ENCODE peak calls at places on chromosomes 12 and 14, in ten cellular contexts. Y is adipocyte, R is HCT116, I is MM.1S, P is HepG2, W is SK-N-MC, D is astrocyte, S is H9, T is fibroblast of lung, E is neuronal stem cell. Z is an unnamed sample.

GRCh38 chr12:124322271-124322998 is 27.5 kb downstream of the RFLNA start:
- DNase-seq in Y (no peak), R (no peak), I (no peak), P (no peak), W (no peak), D (no peak), S (no peak), T (peak), E (no peak), Z (no peak)

GRCh38 chr14:54193871-54194270 is 202.9 kb upstream of the CDKN3 start:
- DNase-seq in Y (no peak), R (no peak), I (no peak), P (no peak), W (no peak), D (no peak), S (no peak), T (peak), E (no peak), Z (peak)

GRCh38 chr12:95217377-95218163 is at the start of the genes FGD6 and VEZT:
- DNase-seq in Y (peak), R (peak), I (peak), P (peak), W (peak), D (peak), S (peak), T (peak), E (peak), Z (peak)

GRCh38 chr14:101854366-101854765 is 92.9 kb downstream of the PPP2R5C start:
- DNase-seq in Y (no peak), R (no peak), I (no peak), P (no peak), W (no peak), D (no peak), S (no peak), T (no peak), E (no peak), Z (no peak)

GRCh38 chr14:22391908-22392307 is 197.1 kb downstream of the DAD1 start:
- DNase-seq in Y (peak), R (peak), I (peak), P (peak), W (no peak), D (peak), S (peak), T (peak), E (peak), Z (peak)

GRCh38 chr12:10722502-10722904 is 620 bp downstream of the YBX3 start:
- DNase-seq in Y (peak), R (no peak), I (peak), P (peak), W (no peak), D (peak), S (no peak), T (peak), E (peak), Z (no peak)

GRCh38 chr14:63956326-63956725 is 103.5 kb downstream of the SYNE2 start:
- DNase-seq in Y (no peak), R (no peak), I (no peak), P (no peak), W (no peak), D (peak), S (no peak), T (peak), E (no peak), Z (no peak)

GRCh38 chr12:2376855-2377657 is 324.3 kb downstream of the CACNA1C start:
- DNase-seq in Y (no peak), R (no peak), I (no peak), P (no peak), W (no peak), D (no peak), S (peak), T (no peak), E (peak), Z (no peak)

GRCh38 chr12:41924111-41924510 is 220.6 kb downstream of the GXYLT1 start:
- DNase-seq in Y (no peak), R (no peak), I (no peak), P (no peak), W (no peak), D (no peak), S (no peak), T (peak), E (no peak), Z (no peak)

GRCh38 chr12:69977991-69978390 is 153.0 kb downstream of the MYRFL start:
- DNase-seq in Y (peak), R (no peak), I (no peak), P (no peak), W (peak), D (no peak), S (no peak), T (no peak), E (no peak), Z (no peak)

GRCh38 chr14:65866906-65867305 is 454.4 kb downstream of the FUT8 start:
- DNase-seq in Y (no peak), R (no peak), I (no peak), P (no peak), W (no peak), D (no peak), S (no peak), T (no peak), E (no peak), Z (no peak)

GRCh38 chr14:43356984-43357545 is 1150.0 kb downstream of the FSCB start:
- DNase-seq in Y (no peak), R (no peak), I (no peak), P (no peak), W (no peak), D (no peak), S (no peak), T (no peak), E (no peak), Z (no peak)

GRCh38 chr14:72948481-72949138 is 22.3 kb downstream of the DCAF4 start:
- DNase-seq in Y (peak), R (peak), I (peak), P (peak), W (peak), D (peak), S (peak), T (peak), E (peak), Z (peak)

GRCh38 chr14:61925043-61925442 is 162.8 kb downstream of the SNAPC1 start:
- DNase-seq in Y (peak), R (peak), I (no peak), P (peak), W (no peak), D (peak), S (peak), T (peak), E (no peak), Z (peak)

GRCh38 chr14:37985826-37986470 is 221.8 kb upstream of the SSTR1 start:
- DNase-seq in Y (peak), R (peak), I (peak), P (peak), W (peak), D (peak), S (peak), T (peak), E (peak), Z (peak)

GRCh38 chr12:3752741-3753486 is at the start of gene CRACR2A:
- DNase-seq in Y (peak), R (peak), I (peak), P (no peak), W (no peak), D (peak), S (peak), T (peak), E (peak), Z (peak)

GRCh38 chr12:80632835-80633234 is 74.6 kb upstream of the MYF6 start:
- DNase-seq in Y (peak), R (no peak), I (no peak), P (peak), W (no peak), D (no peak), S (peak), T (no peak), E (peak), Z (no peak)

GRCh38 chr14:89012272-89013097 is 188.0 kb downstream of the TTC8 start:
- DNase-seq in Y (no peak), R (no peak), I (no peak), P (peak), W (no peak), D (no peak), S (no peak), T (no peak), E (no peak), Z (no peak)

GRCh38 chr14:69485261-69485660 is 733 bp downstream of the PLEKHD1 start:
- DNase-seq in Y (no peak), R (no peak), I (no peak), P (no peak), W (no peak), D (no peak), S (no peak), T (no peak), E (no peak), Z (no peak)

GRCh38 chr12:69936214-69936731 is 111.2 kb downstream of the MYRFL start:
- DNase-seq in Y (no peak), R (no peak), I (no peak), P (no peak), W (no peak), D (no peak), S (peak), T (no peak), E (no peak), Z (no peak)

GRCh38 chr12:114691196-114691595 is 7.2 kb upstream of the TBX3 start:
- DNase-seq in Y (no peak), R (no peak), I (no peak), P (no peak), W (no peak), D (no peak), S (no peak), T (no peak), E (no peak), Z (no peak)

GRCh38 chr12:18267427-18267826 is 6.1 kb downstream of the PIK3C2G start:
- DNase-seq in Y (no peak), R (no peak), I (no peak), P (no peak), W (no peak), D (no peak), S (no peak), T (peak), E (no peak), Z (no peak)

GRCh38 chr14:104885973-104886689 is 21.1 kb downstream of the CEP170B start:
- DNase-seq in Y (no peak), R (no peak), I (no peak), P (no peak), W (no peak), D (no peak), S (no peak), T (no peak), E (no peak), Z (no peak)

GRCh38 chr12:31118347-31118830 is 44.7 kb downstream of the DDX11 start:
- DNase-seq in Y (no peak), R (no peak), I (no peak), P (no peak), W (no peak), D (no peak), S (peak), T (no peak), E (peak), Z (no peak)
- H3K9ac ChIP-seq in Y (no peak), R (peak), I (peak), P (no peak), W (peak), D (no peak), S (no peak), T (no peak), E (no peak), Z (no peak)

DNA sequence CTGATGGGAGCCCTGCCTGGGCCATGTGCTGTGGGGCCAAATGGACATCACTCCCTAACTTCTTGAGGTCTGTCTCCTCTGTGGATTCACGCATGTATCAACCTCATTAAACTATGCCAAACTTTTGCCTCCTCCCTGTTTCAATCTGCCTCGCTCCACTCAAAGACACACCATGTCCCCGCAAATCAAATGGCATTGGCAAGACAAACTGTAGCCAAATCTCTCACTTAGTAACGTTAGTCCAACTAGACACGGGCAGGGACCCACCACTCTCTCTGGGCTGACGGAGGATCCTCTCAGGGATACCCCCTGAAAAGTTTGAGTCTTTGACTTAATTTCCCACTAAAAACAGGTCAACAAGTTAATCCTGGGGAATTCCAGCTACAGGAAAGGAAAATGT is 8.0 kb downstream of the ZBTB39 start:
- DNase-seq in Y (no peak), R (no peak), I (no peak), P (no peak), W (no peak), D (no peak), S (no peak), T (no peak), E (no peak), Z (no peak)
- H3K9ac ChIP-seq in Y (no peak), R (no peak), I (no peak), P (no peak), W (no peak), D (no peak), S (no peak), T (no peak), E (no peak), Z (no peak)

DNA sequence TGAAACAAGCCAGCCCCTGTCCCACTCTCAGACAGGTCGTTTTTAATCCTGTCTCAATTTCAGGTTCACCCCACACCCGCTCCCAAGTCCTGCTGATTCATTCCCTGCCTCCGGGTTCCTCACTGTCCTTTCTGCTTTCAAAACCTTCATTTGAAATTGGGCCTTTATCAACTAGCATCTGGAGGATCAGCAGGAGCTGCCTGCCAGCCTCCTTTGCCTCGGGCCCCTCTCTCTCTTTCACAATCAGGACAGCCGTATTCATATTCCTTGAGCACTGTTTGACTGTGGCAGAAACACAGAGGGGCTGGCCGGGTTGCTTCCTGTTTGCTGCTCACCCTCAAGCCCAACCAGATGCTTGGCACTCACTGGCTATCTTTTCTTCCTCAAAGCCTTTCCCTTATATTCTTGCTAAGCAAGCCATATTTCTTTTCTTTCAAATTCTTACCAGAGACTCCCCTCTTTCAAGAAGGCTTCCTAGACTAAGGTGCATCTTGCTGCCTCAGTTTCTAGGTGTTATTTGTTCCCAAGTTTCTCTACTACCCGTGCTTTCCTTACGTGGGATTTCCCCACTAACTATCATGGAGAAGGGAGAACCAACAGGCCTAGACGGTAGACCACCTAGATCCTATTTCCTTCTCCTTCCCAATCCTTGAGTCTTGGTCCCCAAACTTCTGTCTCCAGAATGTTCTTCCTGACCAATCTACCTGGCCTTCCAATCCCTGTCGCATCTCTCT is 3.0 kb downstream of the GALNT6 start:
- DNase-seq in Y (peak), R (no peak), I (no peak), P (no peak), W (peak), D (peak), S (no peak), T (peak), E (no peak), Z (peak)
- H3K9ac ChIP-seq in Y (no peak), R (no peak), I (no peak), P (no peak), W (no peak), D (no peak), S (no peak), T (no peak), E (no peak), Z (no peak)

DNA sequence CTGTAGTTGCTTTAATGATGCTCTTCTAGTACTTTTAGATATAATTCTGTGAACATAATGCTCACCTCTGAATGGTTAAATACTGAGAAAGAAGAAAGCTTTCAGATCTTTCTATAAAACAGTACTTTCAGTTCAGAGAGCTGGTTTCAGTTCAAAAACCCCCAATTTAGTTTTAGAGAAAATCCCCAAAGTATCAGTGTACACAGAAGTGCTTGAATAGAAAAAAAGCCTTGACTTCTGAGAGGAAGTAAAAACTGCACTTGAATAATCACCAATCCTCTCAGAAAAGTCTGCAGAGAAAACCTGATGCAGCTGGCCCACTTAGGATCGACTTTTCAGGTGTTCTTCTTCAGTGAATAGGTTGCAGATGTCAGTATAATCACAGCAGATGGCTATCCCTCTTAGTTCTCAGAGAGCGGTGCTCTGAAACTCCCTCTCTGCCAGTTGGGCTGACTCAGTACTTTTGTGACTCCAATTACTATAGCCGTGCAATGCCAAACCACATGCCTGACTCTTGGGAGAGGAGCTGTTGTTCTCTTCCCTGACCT is 616.3 kb downstream of the LRFN5 start:
- DNase-seq in Y (peak), R (no peak), I (peak), P (no peak), W (peak), D (peak), S (no peak), T (peak), E (no peak), Z (no peak)
- H3K9ac ChIP-seq in Y (peak), R (no peak), I (peak), P (no peak), W (peak), D (no peak), S (no peak), T (no peak), E (no peak), Z (no peak)

DNA sequence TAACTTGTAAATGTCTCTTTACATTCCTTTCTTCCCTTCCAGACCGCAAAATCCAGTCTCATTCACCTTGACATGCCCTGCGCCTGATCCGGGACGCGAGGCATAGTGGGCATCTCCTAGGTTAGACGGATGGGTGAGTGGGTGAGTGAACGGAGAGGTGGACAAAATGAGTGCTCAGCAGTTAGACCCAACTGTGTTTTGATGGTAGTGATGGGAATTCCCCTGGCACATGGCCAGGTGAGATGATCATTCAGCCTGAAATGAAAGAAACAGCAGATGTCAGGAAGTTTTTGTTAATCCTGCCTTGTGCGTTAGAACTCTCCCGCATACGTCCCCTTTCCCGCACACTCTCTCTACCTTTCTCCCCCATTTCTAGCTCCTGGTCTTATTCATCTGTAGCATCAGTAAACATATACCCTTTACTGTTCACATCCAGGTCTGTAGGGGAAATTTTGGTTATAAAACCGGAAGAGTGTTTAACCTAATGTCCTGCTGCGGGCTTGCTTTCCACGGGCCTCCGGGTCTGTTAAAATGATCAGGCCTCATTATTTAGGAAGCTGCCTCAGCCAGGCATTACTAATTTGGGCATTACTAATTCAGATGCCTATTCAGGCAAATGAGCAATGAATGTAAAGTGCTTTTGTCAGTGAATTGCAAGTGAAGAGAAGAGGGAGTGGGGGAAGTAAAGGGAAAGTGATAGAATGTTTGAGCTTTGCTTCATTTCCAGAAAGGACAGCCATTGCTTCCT is 172.8 kb downstream of the ETV6 start:
- DNase-seq in Y (no peak), R (no peak), I (peak), P (no peak), W (no peak), D (peak), S (no peak), T (peak), E (peak), Z (peak)
- H3K9ac ChIP-seq in Y (peak), R (no peak), I (peak), P (no peak), W (no peak), D (peak), S (no peak), T (no peak), E (no peak), Z (peak)

GRCh38 chr12:131829351-131829794 is 1.2 kb downstream of the MMP17 start:
- DNase-seq in Y (peak), R (no peak), I (no peak), P (no peak), W (no peak), D (no peak), S (peak), T (peak), E (no peak), Z (no peak)

GRCh38 chr12:131827961-131828534 is at the start of gene MMP17:
- DNase-seq in Y (peak), R (no peak), I (peak), P (no peak), W (no peak), D (peak), S (peak), T (peak), E (peak), Z (peak)

GRCh38 chr12:131829795-131830334 is 1.7 kb downstream of the MMP17 start:
- DNase-seq in Y (peak), R (no peak), I (no peak), P (no peak), W (no peak), D (no peak), S (peak), T (no peak), E (no peak), Z (no peak)

GRCh38 chr12:131830335-131831020 is 2.3 kb downstream of the MMP17 start:
- DNase-seq in Y (peak), R (peak), I (peak), P (peak), W (no peak), D (peak), S (peak), T (peak), E (peak), Z (peak)

GRCh38 chr12:131828671-131829350 is 618 bp downstream of the MMP17 start:
- DNase-seq in Y (peak), R (no peak), I (no peak), P (no peak), W (no peak), D (no peak), S (peak), T (no peak), E (no peak), Z (no peak)
- H3K9ac ChIP-seq in Y (peak), R (peak), I (no peak), P (no peak), W (peak), D (peak), S (no peak), T (peak), E (peak), Z (no peak)

Z was measured in endothelial cell of umbilical vein.